ENCODE peak calls at places on chromosomes 7 and 10, in five cellular contexts. G is K562, J is Panc1, X is IMR-90, T is PC-3. E is an unnamed sample.

GRCh38 chr7:139861794-139862193 is 32.7 kb downstream of the TBXAS1 start:
- ATAC-seq in J (no peak), T (no peak), G (no peak), X (no peak), E (no peak)

GRCh38 chr10:69844698-69845097 is 43.0 kb downstream of the COL13A1 start:
- ATAC-seq in X (no peak), J (no peak), G (no peak), T (peak), E (no peak)

GRCh38 chr7:120272896-120273475 is at the start of gene KCND2:
- ATAC-seq in J (no peak), X (peak), T (peak), G (no peak), E (peak)

GRCh38 chr10:11505636-11506035 is 105.8 kb downstream of the USP6NL start:
- ATAC-seq in T (no peak), X (no peak), G (no peak), J (no peak), E (no peak)

GRCh38 chr10:109940117-109940516 is 16.8 kb upstream of the XPNPEP1 start:
- ATAC-seq in G (no peak), T (no peak), X (no peak), J (no peak), E (no peak)

GRCh38 chr10:70906953-70907618 is 18.7 kb upstream of the PCBD1 start:
- ATAC-seq in J (no peak), T (no peak), X (no peak), G (no peak), E (no peak)

GRCh38 chr7:28873410-28873809 is 84.7 kb downstream of the TRIL start:
- ATAC-seq in X (no peak), T (no peak), G (no peak), J (no peak), E (no peak)

GRCh38 chr7:107959527-107959898 is 43.4 kb downstream of the LAMB1 start:
- ATAC-seq in J (peak), X (no peak), T (no peak), G (no peak), E (no peak)

GRCh38 chr10:7306147-7306546 is 104.7 kb downstream of the SFMBT2 start:
- ATAC-seq in J (no peak), T (no peak), G (no peak), X (no peak), E (no peak)

GRCh38 chr7:134910214-134910890 is 76.0 kb upstream of the AGBL3 start:
- ATAC-seq in J (no peak), T (no peak), G (no peak), X (no peak), E (no peak)

GRCh38 chr7:73701357-73701995 is 18.0 kb downstream of the STX1A start:
- ATAC-seq in X (peak), J (peak), G (peak), T (no peak), E (no peak)

GRCh38 chr7:137985253-137985896 is 16.5 kb downstream of the CREB3L2 start:
- ATAC-seq in X (no peak), T (no peak), J (no peak), G (peak), E (no peak)

GRCh38 chr10:26804418-26805393 is 56.1 kb downstream of the ABI1 start:
- ATAC-seq in J (no peak), T (peak), X (no peak), G (no peak), E (no peak)

GRCh38 chr7:22419488-22419887 is 62.5 kb upstream of the RAPGEF5 start:
- ATAC-seq in G (no peak), J (no peak), X (no peak), T (no peak), E (no peak)

GRCh38 chr7:23530355-23530754 is 1.4 kb downstream of the TRA2A start:
- ATAC-seq in T (peak), X (no peak), G (peak), J (no peak), E (no peak)

GRCh38 chr7:36440880-36441279 is 51.2 kb downstream of the ANLN start:
- ATAC-seq in X (peak), G (no peak), T (peak), J (peak), E (no peak)

GRCh38 chr7:129642871-129643515 is 31.5 kb downstream of the NRF1 start:
- ATAC-seq in G (no peak), X (no peak), J (no peak), T (no peak), E (no peak)

GRCh38 chr10:113047605-113047962 is 97.5 kb downstream of the TCF7L2 start:
- ATAC-seq in T (no peak), X (no peak), J (no peak), G (no peak), E (no peak)
- TF ChIP-seq CTCF in T (no peak), X (no peak), J (no peak), G (no peak), E (no peak)

DNA sequence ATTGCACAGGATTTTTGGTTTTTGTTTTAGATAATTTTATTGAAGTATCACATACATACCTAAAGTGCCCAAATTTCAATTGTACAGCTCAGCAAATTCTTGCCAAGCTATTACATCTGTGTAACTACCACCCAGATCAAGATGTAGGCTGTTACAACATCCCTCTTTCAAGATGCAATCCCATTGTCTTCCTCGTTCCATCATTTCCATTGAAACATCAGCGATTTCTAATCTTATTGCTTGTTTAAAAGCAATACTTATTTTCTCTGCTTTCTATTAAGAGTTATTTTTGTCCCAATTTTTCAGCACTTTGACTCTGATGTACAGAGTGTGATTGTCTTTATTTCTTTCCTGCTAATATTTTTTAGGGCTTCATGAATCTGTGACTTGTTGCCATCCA is 372.8 kb upstream of the SHH start:
- ATAC-seq in T (no peak), J (no peak), X (no peak), G (no peak), E (no peak)
- TF ChIP-seq CTCF in T (no peak), J (no peak), X (no peak), G (no peak), E (no peak)

DNA sequence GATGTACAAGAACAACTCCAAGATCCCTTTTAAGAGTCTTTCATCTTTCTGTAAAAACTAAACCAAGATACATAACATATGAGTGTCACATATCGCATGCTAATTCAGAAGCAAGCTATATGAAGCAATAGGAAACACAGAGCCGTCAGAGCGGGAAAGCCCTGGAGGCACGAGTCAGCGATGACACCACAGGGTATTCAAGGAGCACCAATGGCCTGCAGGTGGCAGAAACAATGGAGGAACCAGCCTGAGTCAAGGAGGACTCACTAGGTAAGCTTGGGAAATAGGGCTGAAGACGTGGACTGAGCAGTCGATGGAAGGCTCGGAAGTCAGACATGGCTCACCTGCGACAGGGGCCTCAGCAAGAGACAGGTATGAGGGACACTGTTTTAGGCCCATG is 214.4 kb downstream of the FAM107B start:
- ATAC-seq in T (peak), G (peak), X (peak), J (no peak), E (no peak)
- TF ChIP-seq CTCF in T (peak), G (no peak), X (no peak), J (no peak), E (no peak)

DNA sequence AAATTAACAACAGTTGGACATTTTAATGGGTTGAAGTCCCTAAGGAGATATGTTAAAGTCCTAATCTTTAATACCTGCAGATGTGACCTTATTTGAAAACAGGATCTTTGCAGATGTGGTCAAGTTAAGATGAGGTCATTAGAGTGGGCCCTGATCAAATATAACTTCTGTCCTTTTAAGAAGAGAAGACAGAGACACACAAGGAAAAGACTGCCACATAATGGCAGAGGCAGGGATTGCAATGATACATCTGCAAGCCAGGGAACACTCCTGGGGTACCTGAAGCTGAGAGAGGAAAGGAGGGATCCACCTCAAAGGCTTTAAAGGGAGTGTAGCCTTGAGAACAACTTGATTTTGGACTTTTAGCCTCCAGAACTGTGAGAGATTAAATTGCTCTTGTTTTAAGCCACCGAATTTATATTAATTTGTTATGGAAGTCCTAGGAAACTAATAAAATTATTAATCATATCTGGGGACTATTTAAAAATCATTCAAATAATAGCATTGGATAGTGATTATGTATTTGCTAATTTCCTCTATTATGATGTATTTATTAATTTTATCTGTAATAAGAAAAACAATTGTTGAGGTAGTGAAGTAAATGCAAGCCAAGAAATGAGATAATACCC is 700.0 kb upstream of the PCDH15 start:
- ATAC-seq in T (peak), G (no peak), X (no peak), J (no peak), E (no peak)
- TF ChIP-seq CTCF in T (peak), G (peak), X (no peak), J (peak), E (no peak)

GRCh38 chr7:27164381-27165088 is 802 bp downstream of the HOXA9 start:
- ATAC-seq in J (peak), G (peak), X (no peak), T (no peak), E (no peak)
- TF ChIP-seq CTCF in J (no peak), G (no peak), X (no peak), T (peak), E (no peak)

E was measured in gastroesophageal sphincter.